ENCODE peak calls at places on chromosomes 13 and 19, in five cellular contexts. Z, Y, I, V and W are unnamed samples.

GRCh38 chr13:73635166-73635787 is 498.9 kb downstream of the KLF12 start:
- DNase-seq in Z (no peak), Y (no peak), I (no peak), V (no peak), W (no peak)

GRCh38 chr13:20553309-20553708 is 13.6 kb upstream of the IFT88 start:
- DNase-seq in Z (no peak), Y (no peak), I (no peak), V (no peak), W (no peak)

GRCh38 chr13:85709072-85709471 is 90.1 kb downstream of the SLITRK6 start:
- DNase-seq in Z (no peak), Y (no peak), I (no peak), V (no peak), W (no peak)

GRCh38 chr19:3849092-3849491 is 19.7 kb downstream of the ZFR2 start:
- DNase-seq in Z (peak; percentile 32), Y (no peak), I (no peak), V (peak; percentile 77), W (no peak)

GRCh38 chr13:23794267-23795161 is 94.7 kb downstream of the MIPEP start:
- DNase-seq in Z (no peak), Y (no peak), I (no peak), V (no peak), W (no peak)

GRCh38 chr13:111899714-111900389 is 167.1 kb upstream of the SOX1 start:
- DNase-seq in Z (no peak), Y (no peak), I (no peak), V (no peak), W (no peak)

GRCh38 chr19:13920940-13921744 is 15.1 kb downstream of the CC2D1A start:
- DNase-seq in Z (no peak), Y (no peak), I (no peak), V (peak; percentile 64), W (no peak)

GRCh38 chr19:46713781-46714522 is 3.0 kb downstream of the PRKD2 start:
- DNase-seq in Z (peak; percentile 89), Y (no peak), I (no peak), V (peak; percentile 92), W (no peak)

GRCh38 chr19:35225951-35226350 is 2.6 kb downstream of the FAM187B start:
- DNase-seq in Z (no peak), Y (no peak), I (no peak), V (no peak), W (no peak)

GRCh38 chr13:32019612-32020233 is 11.9 kb upstream of the FRY start:
- DNase-seq in Z (peak; percentile 47), Y (peak; percentile 28), I (no peak), V (peak; percentile 65), W (no peak)

GRCh38 chr19:35557539-35558399 is 5.7 kb downstream of the ATP4A start:
- DNase-seq in Z (peak; percentile 53), Y (no peak), I (no peak), V (peak; percentile 95), W (no peak)

GRCh38 chr13:30792257-30793000 is 57.1 kb downstream of the ALOX5AP start:
- DNase-seq in Z (no peak), Y (peak; percentile 84), I (no peak), V (peak; percentile 82), W (peak; percentile 56)

GRCh38 chr13:105969761-105970160 is 565.7 kb downstream of the EFNB2 start:
- DNase-seq in Z (no peak), Y (peak; percentile 81), I (no peak), V (no peak), W (no peak)

GRCh38 chr13:32045963-32046785 is 14.6 kb downstream of the FRY start:
- DNase-seq in Z (peak; percentile 34), Y (peak; percentile 45), I (no peak), V (no peak), W (no peak)

GRCh38 chr19:41323430-41324125 is 13.6 kb downstream of the CCDC97 start:
- DNase-seq in Z (no peak), Y (peak; percentile 76), I (no peak), V (peak; percentile 49), W (no peak)

GRCh38 chr19:33385956-33386355 is 12.4 kb downstream of the CEBPG start:
- DNase-seq in Z (no peak), Y (no peak), I (no peak), V (no peak), W (no peak)

GRCh38 chr19:49690656-49691242 is at the start of gene CPT1C:
- DNase-seq in Z (peak; percentile 44), Y (no peak), I (no peak), V (peak; percentile 93), W (no peak)

GRCh38 chr19:17847538-17848366 is at the start of gene JAK3:
- DNase-seq in Z (peak; percentile 90), Y (no peak), I (peak; percentile 70), V (peak; percentile 91), W (no peak)

GRCh38 chr13:25902946-25903345 is 148.9 kb downstream of the SHISA2 start:
- DNase-seq in Z (no peak), Y (no peak), I (no peak), V (no peak), W (no peak)

GRCh38 chr13:100573121-100573520 is 15.5 kb downstream of the GGACT start:
- DNase-seq in Z (peak; percentile 74), Y (peak; percentile 26), I (peak; percentile 7), V (peak; percentile 79), W (peak; percentile 44)

GRCh38 chr19:47110521-47111080 is 3.0 kb downstream of the ZC3H4 start:
- DNase-seq in Z (peak; percentile 43), Y (no peak), I (no peak), V (no peak), W (no peak)

GRCh38 chr13:103287659-103288058 is 221.4 kb upstream of the SLC10A2 start:
- DNase-seq in Z (no peak), Y (peak; percentile 4), I (no peak), V (no peak), W (peak; percentile 36)

GRCh38 chr19:10000171-10000826 is 10.0 kb downstream of the COL5A3 start:
- DNase-seq in Z (peak; percentile 61), Y (no peak), I (no peak), V (peak; percentile 91), W (no peak)

GRCh38 chr19:31659897-31660210 is 310.6 kb upstream of the TSHZ3 start:
- DNase-seq in Z (no peak), Y (no peak), I (no peak), V (no peak), W (no peak)

GRCh38 chr13:24127116-24127631 is 33.3 kb upstream of the SPATA13 start:
- DNase-seq in Z (no peak), Y (no peak), I (no peak), V (no peak), W (no peak)

GRCh38 chr13:29496241-29496712 is 99.2 kb downstream of the SLC7A1 start:
- DNase-seq in Z (no peak), Y (no peak), I (no peak), V (peak; percentile 42), W (peak; percentile 23)

GRCh38 chr13:53250977-53251376 is 222.4 kb downstream of the OLFM4 start:
- DNase-seq in Z (no peak), Y (no peak), I (no peak), V (no peak), W (no peak)